ENCODE peak calls at places on chromosome 19, in four cellular contexts. D is brain microvascular endothelial cell, T is kidney epithelial cell, B is endodermal cell. E is an unnamed sample.

GRCh38 chr19:29404951-29405727 is 120.7 kb upstream of the VSTM2B start:
- DNase-seq in D (no peak), T (no peak), B (peak), E (no peak)

GRCh38 chr19:51726049-51726448 is 2.3 kb upstream of the HAS1 start:
- DNase-seq in D (peak), T (no peak), B (peak), E (peak)

GRCh38 chr19:41893899-41894298 is 10.9 kb downstream of the ARHGEF1 start:
- DNase-seq in D (peak), T (no peak), B (peak), E (no peak)

GRCh38 chr19:50890422-50891252 is 17.4 kb downstream of the KLK2 start:
- DNase-seq in D (peak), T (no peak), B (no peak), E (no peak)

GRCh38 chr19:801030-801860 is 4.0 kb downstream of the PTBP1 start:
- DNase-seq in D (no peak), T (no peak), B (peak), E (peak)

GRCh38 chr19:3162418-3163229 is 15.9 kb upstream of the S1PR4 start:
- DNase-seq in D (no peak), T (no peak), B (no peak), E (no peak)

GRCh38 chr19:3830841-3831589 is 37.8 kb downstream of the ZFR2 start:
- DNase-seq in D (no peak), T (no peak), B (no peak), E (no peak)

GRCh38 chr19:49889687-49890348 is 6.9 kb downstream of the IL4I1 start:
- DNase-seq in D (peak), T (no peak), B (peak), E (no peak)

GRCh38 chr19:7874080-7874856 is at the start of gene PRR36:
- DNase-seq in D (no peak), T (no peak), B (peak), E (no peak)

DNA sequence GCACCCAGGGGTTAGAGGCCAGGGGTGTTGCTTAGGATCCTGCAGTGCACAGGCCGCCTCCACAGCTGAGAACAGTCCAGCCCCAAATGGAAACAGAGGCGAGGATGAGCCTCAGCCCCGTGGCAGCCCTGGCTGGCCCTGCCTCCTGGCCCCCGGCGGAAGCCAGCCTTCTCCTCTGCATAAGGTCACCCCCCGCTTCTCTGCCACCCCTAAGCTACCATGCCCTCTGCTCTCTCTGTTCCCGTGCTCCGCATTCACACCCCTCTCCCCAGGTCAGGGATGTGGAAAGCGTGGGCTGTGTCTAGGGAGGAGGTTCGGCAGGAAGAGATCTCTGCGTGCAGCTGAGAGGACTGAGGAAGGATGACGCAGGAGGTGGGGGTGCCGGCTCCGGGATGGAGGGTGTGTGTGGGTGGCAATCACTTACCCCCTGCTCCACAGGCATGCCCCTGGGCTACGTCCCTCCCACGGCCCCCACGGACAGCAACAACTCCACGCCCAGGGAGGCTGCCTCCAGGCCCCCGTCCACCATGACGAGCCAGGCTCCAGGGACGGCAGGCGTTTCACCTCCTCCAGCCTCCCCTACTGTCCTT is 6.0 kb downstream of the SSC5D start:
- DNase-seq in D (peak), T (no peak), B (no peak), E (no peak)
- H3K4me3 ChIP-seq in D (peak), T (peak), B (no peak), E (no peak)

GRCh38 chr19:35327642-35328041 is 1.3 kb upstream of the CD22 start:
- DNase-seq in D (no peak), T (no peak), B (peak), E (no peak)
- TF ChIP-seq CTCF in D (peak), T (peak), B (peak), E (peak)

DNA sequence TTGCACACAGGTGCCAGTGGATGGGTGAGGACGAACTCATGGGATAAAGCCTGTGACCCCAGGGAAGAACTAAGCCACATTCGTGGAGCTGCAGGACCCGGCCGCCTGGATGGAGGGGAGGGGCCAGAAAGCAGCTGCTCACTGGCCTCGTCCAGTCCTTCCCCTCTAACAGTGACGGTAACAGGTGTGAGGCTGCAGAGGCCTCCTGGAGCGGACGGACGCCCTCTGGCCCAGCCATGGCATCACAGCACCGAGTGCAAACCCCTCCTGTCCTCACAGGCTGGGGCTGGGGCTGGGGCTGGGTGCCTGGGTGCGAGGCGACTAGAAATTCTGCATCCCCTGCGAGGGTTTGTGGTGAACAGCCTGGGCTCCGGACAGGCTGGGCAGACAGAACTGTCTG is 3.6 kb downstream of the MICOS13 start:
- DNase-seq in D (no peak), T (no peak), B (peak), E (no peak)
- H3K4me3 ChIP-seq in D (no peak), T (no peak), B (no peak), E (no peak)

DNA sequence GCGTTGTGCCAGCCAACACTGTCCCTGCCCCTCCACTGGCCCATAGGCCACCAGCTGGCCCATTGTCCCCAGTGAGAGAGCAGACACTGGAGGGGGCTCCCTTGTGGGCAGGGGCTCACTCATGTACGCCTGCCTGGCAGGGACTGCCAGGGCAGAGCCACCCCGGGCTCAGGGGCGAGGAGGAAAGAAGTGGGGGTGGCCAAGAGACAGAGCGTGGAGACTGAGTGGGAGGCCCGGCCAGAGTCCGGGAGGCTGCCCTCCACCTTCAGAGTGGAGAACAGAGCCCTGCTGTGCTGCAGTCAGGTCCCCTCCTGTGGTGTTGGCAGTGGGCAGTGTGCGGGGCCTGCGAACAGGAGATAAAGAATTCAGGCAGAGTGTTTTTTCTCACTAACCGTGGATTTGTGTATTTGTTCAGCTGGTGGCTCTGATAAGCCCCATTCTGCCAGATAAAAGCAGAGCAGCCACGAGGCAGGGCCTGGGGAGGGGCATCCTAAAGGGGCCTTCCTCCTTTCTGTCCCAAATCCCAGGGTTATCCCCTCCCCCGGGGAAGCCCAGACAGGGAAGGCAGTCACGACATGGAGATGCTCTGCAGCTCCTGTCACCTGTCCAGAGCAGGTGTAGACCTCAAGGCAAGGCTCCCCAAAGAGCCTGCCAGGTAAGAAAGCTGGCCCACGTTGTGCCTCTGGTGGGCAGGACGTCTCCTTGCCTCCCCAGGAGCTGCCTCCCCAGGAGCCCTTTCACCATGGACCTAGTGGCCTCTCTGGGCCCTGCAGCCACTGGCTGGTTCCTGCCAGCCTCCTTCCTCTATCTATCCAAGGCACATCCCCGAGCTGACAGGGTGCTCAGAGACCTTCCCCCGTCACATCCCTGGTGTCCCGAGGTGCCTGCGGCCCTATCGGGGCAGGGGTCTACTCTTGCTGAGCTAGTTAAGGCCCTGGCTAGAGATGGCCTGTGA is 33.0 kb downstream of the LYL1 start:
- DNase-seq in D (no peak), T (no peak), B (peak), E (no peak)
- TF ChIP-seq CTCF in D (peak), T (no peak), B (peak), E (no peak)

DNA sequence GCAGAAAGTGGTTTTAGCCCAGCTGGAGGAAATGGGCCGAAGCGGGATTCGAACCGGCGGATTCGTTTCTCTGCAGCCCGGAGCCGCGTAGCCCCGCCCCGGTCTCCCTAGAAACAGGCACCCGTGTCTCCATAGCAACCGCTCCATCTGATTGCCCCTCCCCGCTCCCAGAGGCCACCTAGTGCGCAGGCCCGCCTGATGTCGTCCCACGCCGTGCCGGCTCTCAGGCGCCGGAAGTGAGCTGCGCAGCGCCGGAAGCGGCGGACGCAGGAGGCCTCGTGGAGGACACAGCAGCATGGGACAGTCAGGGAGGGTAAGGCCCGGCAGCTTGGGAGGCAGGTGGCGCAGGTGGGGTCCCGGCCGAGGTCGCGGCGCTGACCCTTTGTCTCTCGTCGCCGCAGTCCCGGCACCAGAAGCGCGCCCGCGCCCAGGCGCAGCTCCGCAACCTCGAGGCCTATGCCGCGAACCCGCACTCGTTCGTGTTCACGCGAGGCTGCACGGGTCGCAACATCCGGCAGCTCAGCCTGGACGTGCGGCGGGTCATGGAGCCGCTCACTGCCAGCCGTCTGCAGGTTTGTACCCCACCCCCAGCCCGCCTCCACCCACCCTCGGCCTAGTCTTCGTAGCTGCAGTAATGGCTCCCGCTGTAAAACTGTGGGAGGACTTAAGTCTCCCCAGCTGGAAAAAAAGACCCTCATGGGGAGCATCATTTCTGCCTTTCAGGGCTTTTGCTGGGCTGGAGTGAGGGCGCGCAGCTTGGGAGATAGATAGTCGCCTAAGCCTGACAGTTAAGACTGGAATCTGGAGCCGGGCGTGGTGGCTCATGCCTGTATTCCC is at the start of gene PPAN:
- DNase-seq in D (peak), T (peak), B (peak), E (peak)
- H3K4me3 ChIP-seq in D (peak), T (peak), B (peak), E (peak)

GRCh38 chr19:35782589-35782988 is 7.2 kb downstream of the ARHGAP33 start:
- DNase-seq in D (no peak), T (no peak), B (no peak), E (no peak)
- TF ChIP-seq CTCF in D (no peak), T (no peak), B (no peak), E (no peak)